ENCODE peak calls at places on chromosomes 3 and 15, in six cellular contexts. One of them, this sample, is unnamed.
A peak's percentile ranks its signal among the peaks of the same experiment; 100 is the strongest.

GRCh38 chr3:125148836-125149235 is 63.7 kb downstream of the SLC12A8 start:
- DNase-seq in psoas muscle: peak; percentile 61
- DNase-seq in GM12878: no peak
- DNase-seq in stomach: no peak
- DNase-seq in neural progenitor cell: no peak
- DNase-seq in effector memory CD4-positive, alpha-beta T cell: no peak
- DNase-seq in this sample: peak; percentile 93

GRCh38 chr15:76994001-76994400 is 925 bp upstream of the PSTPIP1 start:
- DNase-seq in psoas muscle: peak; percentile 55
- DNase-seq in GM12878: no peak
- DNase-seq in stomach: peak; percentile 44
- DNase-seq in neural progenitor cell: no peak
- DNase-seq in effector memory CD4-positive, alpha-beta T cell: peak; percentile 46
- DNase-seq in this sample: peak; percentile 73

GRCh38 chr15:76270876-76271275 is 40.4 kb downstream of the ETFA start:
- DNase-seq in psoas muscle: no peak
- DNase-seq in GM12878: no peak
- DNase-seq in stomach: no peak
- DNase-seq in neural progenitor cell: no peak
- DNase-seq in effector memory CD4-positive, alpha-beta T cell: no peak
- DNase-seq in this sample: no peak

GRCh38 chr3:113783463-113783862 is 36.6 kb downstream of the ATP6V1A start:
- DNase-seq in psoas muscle: no peak
- DNase-seq in GM12878: no peak
- DNase-seq in stomach: no peak
- DNase-seq in neural progenitor cell: no peak
- DNase-seq in effector memory CD4-positive, alpha-beta T cell: no peak
- DNase-seq in this sample: no peak

GRCh38 chr3:38362825-38363224 is 16.2 kb downstream of the XYLB start:
- DNase-seq in psoas muscle: no peak
- DNase-seq in GM12878: no peak
- DNase-seq in stomach: no peak
- DNase-seq in neural progenitor cell: no peak
- DNase-seq in effector memory CD4-positive, alpha-beta T cell: no peak
- DNase-seq in this sample: no peak

GRCh38 chr3:14110699-14111098 is 14.0 kb downstream of the CHCHD4 start:
- DNase-seq in psoas muscle: no peak
- DNase-seq in GM12878: no peak
- DNase-seq in stomach: no peak
- DNase-seq in neural progenitor cell: no peak
- DNase-seq in effector memory CD4-positive, alpha-beta T cell: no peak
- DNase-seq in this sample: no peak

GRCh38 chr3:113495035-113495434 is 19.9 kb downstream of the SPICE1 start:
- DNase-seq in psoas muscle: no peak
- DNase-seq in GM12878: no peak
- DNase-seq in stomach: no peak
- DNase-seq in neural progenitor cell: peak; percentile 34
- DNase-seq in effector memory CD4-positive, alpha-beta T cell: peak; percentile 15
- DNase-seq in this sample: no peak

GRCh38 chr3:171797873-171798272 is 12.4 kb downstream of the PLD1 start:
- DNase-seq in psoas muscle: no peak
- DNase-seq in GM12878: no peak
- DNase-seq in stomach: no peak
- DNase-seq in neural progenitor cell: no peak
- DNase-seq in effector memory CD4-positive, alpha-beta T cell: no peak
- DNase-seq in this sample: no peak

GRCh38 chr15:45009046-45009445 is 13.9 kb upstream of the SORD start:
- DNase-seq in psoas muscle: no peak
- DNase-seq in GM12878: no peak
- DNase-seq in stomach: no peak
- DNase-seq in neural progenitor cell: no peak
- DNase-seq in effector memory CD4-positive, alpha-beta T cell: no peak
- DNase-seq in this sample: no peak

GRCh38 chr15:47711654-47712053 is 5.7 kb upstream of the SEMA6D start:
- DNase-seq in psoas muscle: no peak
- DNase-seq in GM12878: no peak
- DNase-seq in stomach: no peak
- DNase-seq in neural progenitor cell: peak; percentile 50
- DNase-seq in effector memory CD4-positive, alpha-beta T cell: no peak
- DNase-seq in this sample: no peak

GRCh38 chr3:32138545-32139104 is 32.2 kb downstream of the GPD1L start:
- DNase-seq in psoas muscle: no peak
- DNase-seq in GM12878: no peak
- DNase-seq in stomach: no peak
- DNase-seq in neural progenitor cell: no peak
- DNase-seq in effector memory CD4-positive, alpha-beta T cell: no peak
- DNase-seq in this sample: no peak

GRCh38 chr15:40762919-40763800 is 708 bp upstream of the GCHFR start:
- DNase-seq in psoas muscle: peak; percentile 72
- DNase-seq in GM12878: no peak
- DNase-seq in stomach: peak; percentile 80
- DNase-seq in neural progenitor cell: peak; percentile 49
- DNase-seq in effector memory CD4-positive, alpha-beta T cell: peak; percentile 48
- DNase-seq in this sample: peak; percentile 78

GRCh38 chr15:25208735-25209134 is 230.1 kb downstream of the UBE3A start:
- DNase-seq in psoas muscle: no peak
- DNase-seq in GM12878: no peak
- DNase-seq in stomach: no peak
- DNase-seq in neural progenitor cell: no peak
- DNase-seq in effector memory CD4-positive, alpha-beta T cell: no peak
- DNase-seq in this sample: no peak

GRCh38 chr3:54171509-54171908 is 49.2 kb downstream of the CACNA2D3 start:
- DNase-seq in psoas muscle: no peak
- DNase-seq in GM12878: no peak
- DNase-seq in stomach: no peak
- DNase-seq in neural progenitor cell: no peak
- DNase-seq in effector memory CD4-positive, alpha-beta T cell: no peak
- DNase-seq in this sample: no peak

GRCh38 chr3:50665603-50666115 is 9.1 kb upstream of the DOCK3 start:
- DNase-seq in psoas muscle: no peak
- DNase-seq in GM12878: no peak
- DNase-seq in stomach: no peak
- DNase-seq in neural progenitor cell: no peak
- DNase-seq in effector memory CD4-positive, alpha-beta T cell: no peak
- DNase-seq in this sample: no peak

GRCh38 chr3:98699132-98699531 is 64.0 kb upstream of the ST3GAL6 start:
- DNase-seq in psoas muscle: no peak
- DNase-seq in GM12878: no peak
- DNase-seq in stomach: no peak
- DNase-seq in neural progenitor cell: no peak
- DNase-seq in effector memory CD4-positive, alpha-beta T cell: no peak
- DNase-seq in this sample: no peak

GRCh38 chr3:129001101-129001816 is at the start of gene EFCC1:
- DNase-seq in psoas muscle: peak; percentile 77
- DNase-seq in GM12878: no peak
- DNase-seq in stomach: no peak
- DNase-seq in neural progenitor cell: peak; percentile 92
- DNase-seq in effector memory CD4-positive, alpha-beta T cell: no peak
- DNase-seq in this sample: peak; percentile 90

GRCh38 chr3:78879516-78879860 is 888.3 kb downstream of the ROBO1 start:
- DNase-seq in psoas muscle: no peak
- DNase-seq in GM12878: no peak
- DNase-seq in stomach: no peak
- DNase-seq in neural progenitor cell: peak; percentile 22
- DNase-seq in effector memory CD4-positive, alpha-beta T cell: no peak
- DNase-seq in this sample: no peak

GRCh38 chr3:78875851-78876250 is 891.9 kb downstream of the ROBO1 start:
- DNase-seq in psoas muscle: no peak
- DNase-seq in GM12878: no peak
- DNase-seq in stomach: no peak
- DNase-seq in neural progenitor cell: no peak
- DNase-seq in effector memory CD4-positive, alpha-beta T cell: no peak
- DNase-seq in this sample: no peak

GRCh38 chr3:78878789-78879515 is 888.8 kb downstream of the ROBO1 start:
- DNase-seq in psoas muscle: no peak
- DNase-seq in GM12878: no peak
- DNase-seq in stomach: no peak
- DNase-seq in neural progenitor cell: no peak
- DNase-seq in effector memory CD4-positive, alpha-beta T cell: no peak
- DNase-seq in this sample: no peak

GRCh38 chr3:78878011-78878410 is 889.8 kb downstream of the ROBO1 start:
- DNase-seq in psoas muscle: no peak
- DNase-seq in GM12878: no peak
- DNase-seq in stomach: no peak
- DNase-seq in neural progenitor cell: no peak
- DNase-seq in effector memory CD4-positive, alpha-beta T cell: no peak
- DNase-seq in this sample: no peak

DNA sequence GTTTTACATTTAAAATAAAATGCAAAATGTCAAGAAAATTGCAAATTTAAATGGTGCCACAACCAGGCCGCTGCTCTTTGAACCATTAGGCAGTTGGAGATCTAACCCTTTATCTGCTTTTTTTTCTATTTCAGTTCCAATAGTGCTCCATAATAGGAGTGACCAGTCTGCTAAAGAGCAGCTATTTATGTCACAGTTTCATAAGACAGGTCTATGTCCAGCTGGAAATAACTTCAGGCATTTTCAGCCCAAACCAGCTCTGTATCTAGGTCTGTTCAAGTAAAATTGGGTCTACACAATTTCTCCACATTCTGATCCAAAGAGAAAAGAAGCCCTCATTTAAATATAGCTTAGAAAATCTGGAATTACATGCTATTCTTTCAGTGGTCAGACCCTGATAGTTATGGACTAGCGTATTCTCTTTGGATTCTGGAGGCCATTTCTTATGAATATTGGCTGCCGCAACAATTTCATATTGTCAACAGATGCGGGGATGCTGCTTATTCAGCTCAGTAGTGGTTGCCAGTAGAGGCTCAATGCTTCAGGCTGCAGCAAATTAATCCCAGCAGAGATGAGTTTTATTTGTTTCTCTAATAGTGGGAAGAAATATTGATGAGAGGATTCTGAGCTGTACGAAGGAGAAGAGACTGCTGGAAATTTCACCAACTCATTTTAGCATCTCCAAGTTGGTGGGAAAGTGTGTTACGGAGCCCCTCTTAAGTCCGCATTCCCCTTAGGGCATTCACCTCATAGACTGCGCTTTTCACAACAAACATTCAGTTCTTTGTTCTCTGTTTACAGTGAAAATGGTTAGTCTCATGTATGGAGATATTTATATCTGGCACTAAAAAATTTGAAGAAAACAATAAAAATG is 887.0 kb downstream of the ROBO1 start:
- DNase-seq in psoas muscle: no peak
- DNase-seq in GM12878: no peak
- DNase-seq in stomach: no peak
- DNase-seq in neural progenitor cell: no peak
- DNase-seq in effector memory CD4-positive, alpha-beta T cell: no peak
- DNase-seq in this sample: no peak
- H3K4me1 ChIP-seq in psoas muscle: peaks cover 3% of the 10 kb centered on the region
- H3K4me1 ChIP-seq in GM12878: no peaks in the 10 kb centered on the region
- H3K4me1 ChIP-seq in stomach: no peaks in the 10 kb centered on the region
- H3K4me1 ChIP-seq in neural progenitor cell: peaks cover 38% of the 10 kb centered on the region
- H3K4me1 ChIP-seq in effector memory CD4-positive, alpha-beta T cell: no peaks in the 10 kb centered on the region
- H3K4me1 ChIP-seq in this sample: peaks cover 3% of the 10 kb centered on the region

GRCh38 chr3:193962986-193963683 is 172.8 kb upstream of the HES1 start:
- DNase-seq in psoas muscle: no peak
- DNase-seq in GM12878: no peak
- DNase-seq in stomach: no peak
- DNase-seq in neural progenitor cell: no peak
- DNase-seq in effector memory CD4-positive, alpha-beta T cell: no peak
- DNase-seq in this sample: no peak

GRCh38 chr3:193960485-193961172 is 175.3 kb upstream of the HES1 start:
- DNase-seq in psoas muscle: no peak
- DNase-seq in GM12878: no peak
- DNase-seq in stomach: no peak
- DNase-seq in neural progenitor cell: no peak
- DNase-seq in effector memory CD4-positive, alpha-beta T cell: no peak
- DNase-seq in this sample: no peak

GRCh38 chr3:193964517-193964880 is 171.4 kb upstream of the HES1 start:
- DNase-seq in psoas muscle: no peak
- DNase-seq in GM12878: no peak
- DNase-seq in stomach: no peak
- DNase-seq in neural progenitor cell: no peak
- DNase-seq in effector memory CD4-positive, alpha-beta T cell: no peak
- DNase-seq in this sample: no peak

GRCh38 chr3:193959861-193960260 is 176.1 kb upstream of the HES1 start:
- DNase-seq in psoas muscle: no peak
- DNase-seq in GM12878: no peak
- DNase-seq in stomach: no peak
- DNase-seq in neural progenitor cell: no peak
- DNase-seq in effector memory CD4-positive, alpha-beta T cell: no peak
- DNase-seq in this sample: no peak

GRCh38 chr3:193963808-193964516 is 172.0 kb upstream of the HES1 start:
- DNase-seq in psoas muscle: no peak
- DNase-seq in GM12878: peak; percentile 28
- DNase-seq in stomach: no peak
- DNase-seq in neural progenitor cell: no peak
- DNase-seq in effector memory CD4-positive, alpha-beta T cell: no peak
- DNase-seq in this sample: no peak
- H3K27ac ChIP-seq in psoas muscle: no peak overlapping the region
- H3K27ac ChIP-seq in GM12878: no peak overlapping the region
- H3K27ac ChIP-seq in stomach: no peak overlapping the region
- H3K27ac ChIP-seq in neural progenitor cell: no peak overlapping the region
- H3K27ac ChIP-seq in effector memory CD4-positive, alpha-beta T cell: no peak overlapping the region
- H3K27ac ChIP-seq in this sample: no peak overlapping the region

GRCh38 chr3:153623834-153624233 is 461.8 kb downstream of the RAP2B start:
- DNase-seq in psoas muscle: no peak
- DNase-seq in GM12878: no peak
- DNase-seq in stomach: no peak
- DNase-seq in neural progenitor cell: no peak
- DNase-seq in effector memory CD4-positive, alpha-beta T cell: no peak
- DNase-seq in this sample: no peak

GRCh38 chr3:153626158-153626557 is 464.1 kb downstream of the RAP2B start:
- DNase-seq in psoas muscle: no peak
- DNase-seq in GM12878: no peak
- DNase-seq in stomach: no peak
- DNase-seq in neural progenitor cell: no peak
- DNase-seq in effector memory CD4-positive, alpha-beta T cell: no peak
- DNase-seq in this sample: no peak

GRCh38 chr3:153628591-153628990 is 466.6 kb downstream of the RAP2B start:
- DNase-seq in psoas muscle: no peak
- DNase-seq in GM12878: peak; percentile 31
- DNase-seq in stomach: no peak
- DNase-seq in neural progenitor cell: no peak
- DNase-seq in effector memory CD4-positive, alpha-beta T cell: no peak
- DNase-seq in this sample: no peak

GRCh38 chr3:153624310-153625030 is 462.4 kb downstream of the RAP2B start:
- DNase-seq in psoas muscle: no peak
- DNase-seq in GM12878: no peak
- DNase-seq in stomach: no peak
- DNase-seq in neural progenitor cell: no peak
- DNase-seq in effector memory CD4-positive, alpha-beta T cell: no peak
- DNase-seq in this sample: no peak

DNA sequence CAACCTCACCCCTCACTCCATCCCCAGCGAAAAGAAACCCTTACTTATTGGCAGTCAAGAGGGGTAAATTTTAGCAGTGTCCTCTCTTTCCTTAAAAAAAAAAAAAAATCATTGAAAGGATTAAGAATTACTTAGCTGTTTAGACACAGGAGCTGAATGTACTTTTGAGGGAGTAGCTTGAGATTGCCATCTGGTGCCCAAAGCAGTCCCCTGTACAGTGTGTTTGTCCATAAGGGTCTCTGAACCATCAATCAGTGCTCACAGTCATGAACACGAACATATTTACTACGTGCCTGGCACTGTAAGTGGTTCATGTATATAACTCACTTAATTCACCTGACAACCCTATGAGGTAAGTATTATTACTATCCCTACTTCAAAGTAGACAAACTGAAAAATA is 463.5 kb downstream of the RAP2B start:
- DNase-seq in psoas muscle: no peak
- DNase-seq in GM12878: no peak
- DNase-seq in stomach: no peak
- DNase-seq in neural progenitor cell: no peak
- DNase-seq in effector memory CD4-positive, alpha-beta T cell: no peak
- DNase-seq in this sample: no peak
- H3K4me1 ChIP-seq in psoas muscle: no peaks in the 10 kb centered on the region
- H3K4me1 ChIP-seq in GM12878: peaks cover 7% of the 10 kb centered on the region
- H3K4me1 ChIP-seq in stomach: no peaks in the 10 kb centered on the region
- H3K4me1 ChIP-seq in neural progenitor cell: no peaks in the 10 kb centered on the region
- H3K4me1 ChIP-seq in effector memory CD4-positive, alpha-beta T cell: peaks cover 11% of the 10 kb centered on the region
- H3K4me1 ChIP-seq in this sample: no peaks in the 10 kb centered on the region

GRCh38 chr15:74482661-74483060 is 21.7 kb upstream of the UBL7 start:
- DNase-seq in psoas muscle: no peak
- DNase-seq in GM12878: no peak
- DNase-seq in stomach: no peak
- DNase-seq in neural progenitor cell: no peak
- DNase-seq in effector memory CD4-positive, alpha-beta T cell: no peak
- DNase-seq in this sample: no peak
- H3K27ac ChIP-seq in psoas muscle: no peak overlapping the region
- H3K27ac ChIP-seq in GM12878: no peak overlapping the region
- H3K27ac ChIP-seq in stomach: no peak overlapping the region
- H3K27ac ChIP-seq in neural progenitor cell: no peak overlapping the region
- H3K27ac ChIP-seq in effector memory CD4-positive, alpha-beta T cell: no peak overlapping the region
- H3K27ac ChIP-seq in this sample: no peak overlapping the region